ENCODE peak calls at places on chromosomes 12 and 14, in eight cellular contexts. O is kidney glomerular epithelial cell, W is GM12891, X is uterus, H is NCI-H1417, J is midbrain, M is activated T-cell treated with anti-CD3 and anti-CD28 coated beads for 24 hours, S is SK-N-DZ. Q is an unnamed sample.

GRCh38 chr12:12999959-13000615 is at the start of gene HEBP1:
- DNase-seq in X (peak; percentile 96), J (peak; percentile 96), S (peak; percentile 83), M (peak; percentile 93), O (peak; percentile 77), H (peak; percentile 83), W (peak; percentile 92), Q (peak; percentile 89)

GRCh38 chr12:12822886-12823285 is 9.7 kb downstream of the DDX47 start:
- DNase-seq in W (no peak), X (no peak), O (no peak), J (no peak), H (no peak), M (no peak), S (no peak), Q (no peak)

GRCh38 chr12:93673084-93673483 is 4.1 kb upstream of the CRADD start:
- DNase-seq in S (no peak), X (no peak), H (no peak), M (no peak), W (no peak), J (no peak), O (no peak), Q (no peak)

GRCh38 chr12:123024819-123025391 is 44.4 kb downstream of the ARL6IP4 start:
- DNase-seq in M (no peak), W (no peak), O (no peak), X (no peak), J (no peak), H (peak; percentile 65), S (no peak), Q (no peak)

GRCh38 chr12:76778358-76778757 is 14.4 kb downstream of the ZDHHC17 start:
- DNase-seq in W (no peak), H (no peak), M (no peak), X (no peak), O (no peak), J (no peak), S (no peak), Q (no peak)

GRCh38 chr12:2998789-2999264 is 39.6 kb downstream of the TEAD4 start:
- DNase-seq in J (no peak), S (no peak), W (no peak), M (no peak), X (peak; percentile 93), H (no peak), O (peak; percentile 82), Q (no peak)

GRCh38 chr14:58824796-58825195 is 187.0 kb downstream of the DACT1 start:
- DNase-seq in W (no peak), M (no peak), J (no peak), X (no peak), O (no peak), S (peak; percentile 86), H (no peak), Q (no peak)

GRCh38 chr12:19710811-19711793 is 271.8 kb downstream of the AEBP2 start:
- DNase-seq in W (no peak), J (peak; percentile 19), S (no peak), H (no peak), M (no peak), O (peak; percentile 98), X (no peak), Q (no peak)

GRCh38 chr12:121218588-121219352 is 8.8 kb downstream of the P2RX4 start:
- DNase-seq in J (no peak), H (no peak), W (no peak), M (no peak), X (no peak), S (peak; percentile 72), O (no peak), Q (no peak)